ENCODE peak calls at places on chromosome 11, in four cellular contexts. One of them, this sample, is unnamed.

GRCh38 chr11:69476715-69477025 is 4.8 kb upstream of the LINC01488 start:
- DNase-seq in GM04503: no peak
- DNase-seq in lower lobe of right lung: peak; percentile 38
- DNase-seq in small intestine: no peak
- DNase-seq in this sample: no peak

GRCh38 chr11:3736816-3737215 is 60.5 kb downstream of the NUP98 start:
- DNase-seq in GM04503: no peak
- DNase-seq in lower lobe of right lung: no peak
- DNase-seq in small intestine: no peak
- DNase-seq in this sample: no peak

GRCh38 chr11:121575250-121575962 is 122.6 kb upstream of the SORL1-AS1 start:
- DNase-seq in GM04503: no peak
- DNase-seq in lower lobe of right lung: peak; percentile 89
- DNase-seq in small intestine: no peak
- DNase-seq in this sample: peak; percentile 41

GRCh38 chr11:77966338-77966737 is 28.1 kb downstream of the INTS4 start:
- DNase-seq in GM04503: no peak
- DNase-seq in lower lobe of right lung: no peak
- DNase-seq in small intestine: no peak
- DNase-seq in this sample: no peak

GRCh38 chr11:78801161-78801884 is 226.7 kb upstream of the NARS2 start:
- DNase-seq in GM04503: peak; percentile 97
- DNase-seq in lower lobe of right lung: no peak
- DNase-seq in small intestine: peak; percentile 18
- DNase-seq in this sample: peak; percentile 37

GRCh38 chr11:77322926-77323590 is 21.6 kb upstream of the GDPD4 start:
- DNase-seq in GM04503: no peak
- DNase-seq in lower lobe of right lung: no peak
- DNase-seq in small intestine: peak; percentile 52
- DNase-seq in this sample: no peak

GRCh38 chr11:80873309-80873999 is 1432.6 kb upstream of the TENM4 start:
- DNase-seq in GM04503: no peak
- DNase-seq in lower lobe of right lung: no peak
- DNase-seq in small intestine: no peak
- DNase-seq in this sample: no peak

GRCh38 chr11:113690619-113691569 is 15.2 kb downstream of the TMPRSS5 start:
- DNase-seq in GM04503: peak; percentile 34
- DNase-seq in lower lobe of right lung: peak; percentile 68
- DNase-seq in small intestine: peak; percentile 84
- DNase-seq in this sample: peak; percentile 80

GRCh38 chr11:58805065-58805464 is 39.4 kb downstream of the GLYATL2 start:
- DNase-seq in GM04503: no peak
- DNase-seq in lower lobe of right lung: no peak
- DNase-seq in small intestine: no peak
- DNase-seq in this sample: no peak

GRCh38 chr11:132114185-132114584 is 743.8 kb downstream of the NTM start:
- DNase-seq in GM04503: no peak
- DNase-seq in lower lobe of right lung: no peak
- DNase-seq in small intestine: peak; percentile 32
- DNase-seq in this sample: peak; percentile 18

GRCh38 chr11:134614141-134614540 is 202.1 kb upstream of the B3GAT1 start:
- DNase-seq in GM04503: no peak
- DNase-seq in lower lobe of right lung: no peak
- DNase-seq in small intestine: no peak
- DNase-seq in this sample: no peak

GRCh38 chr11:38543311-38543710 is 1945.3 kb upstream of the RAG2 start:
- DNase-seq in GM04503: no peak
- DNase-seq in lower lobe of right lung: no peak
- DNase-seq in small intestine: no peak
- DNase-seq in this sample: no peak

GRCh38 chr11:19382131-19382611 is 141.4 kb upstream of the E2F8 start:
- DNase-seq in GM04503: no peak
- DNase-seq in lower lobe of right lung: no peak
- DNase-seq in small intestine: no peak
- DNase-seq in this sample: no peak

GRCh38 chr11:83079820-83080219 is 8.1 kb upstream of the RAB30 start:
- DNase-seq in GM04503: no peak
- DNase-seq in lower lobe of right lung: no peak
- DNase-seq in small intestine: no peak
- DNase-seq in this sample: no peak

GRCh38 chr11:26676641-26677040 is 45.2 kb downstream of the SLC5A12 start:
- DNase-seq in GM04503: no peak
- DNase-seq in lower lobe of right lung: no peak
- DNase-seq in small intestine: no peak
- DNase-seq in this sample: no peak

GRCh38 chr11:75474878-75475766 is 42.1 kb upstream of the KLHL35 start:
- DNase-seq in GM04503: no peak
- DNase-seq in lower lobe of right lung: peak; percentile 69
- DNase-seq in small intestine: peak; percentile 43
- DNase-seq in this sample: peak; percentile 46

GRCh38 chr11:86519064-86519911 is 144.6 kb downstream of the CCDC81 start:
- DNase-seq in GM04503: peak; percentile 60
- DNase-seq in lower lobe of right lung: no peak
- DNase-seq in small intestine: no peak
- DNase-seq in this sample: no peak

GRCh38 chr11:117039270-117039669 is 59.0 kb downstream of the SIK3 start:
- DNase-seq in GM04503: no peak
- DNase-seq in lower lobe of right lung: no peak
- DNase-seq in small intestine: no peak
- DNase-seq in this sample: no peak

GRCh38 chr11:58685973-58686720 is 45.6 kb downstream of the GLYAT start:
- DNase-seq in GM04503: no peak
- DNase-seq in lower lobe of right lung: no peak
- DNase-seq in small intestine: peak; percentile 3
- DNase-seq in this sample: no peak

GRCh38 chr11:47907499-47907898 is 59.3 kb upstream of the NUP160 start:
- DNase-seq in GM04503: no peak
- DNase-seq in lower lobe of right lung: no peak
- DNase-seq in small intestine: no peak
- DNase-seq in this sample: no peak

GRCh38 chr11:128476729-128477128 is 110.6 kb downstream of the ETS1 start:
- DNase-seq in GM04503: no peak
- DNase-seq in lower lobe of right lung: no peak
- DNase-seq in small intestine: peak; percentile 74
- DNase-seq in this sample: no peak

GRCh38 chr11:134034496-134035381 is 34.1 kb upstream of the JAM3 start:
- DNase-seq in GM04503: no peak
- DNase-seq in lower lobe of right lung: no peak
- DNase-seq in small intestine: no peak
- DNase-seq in this sample: no peak

GRCh38 chr11:93921695-93922468 is 71.5 kb upstream of the VSTM5 start:
- DNase-seq in GM04503: peak; percentile 10
- DNase-seq in lower lobe of right lung: no peak
- DNase-seq in small intestine: peak; percentile 62
- DNase-seq in this sample: peak; percentile 18

GRCh38 chr11:25587496-25587895 is 744.4 kb upstream of the ANO3 start:
- DNase-seq in GM04503: no peak
- DNase-seq in lower lobe of right lung: no peak
- DNase-seq in small intestine: no peak
- DNase-seq in this sample: no peak

GRCh38 chr11:69390561-69390960 is 90.9 kb upstream of the LINC01488 start:
- DNase-seq in GM04503: no peak
- DNase-seq in lower lobe of right lung: no peak
- DNase-seq in small intestine: no peak
- DNase-seq in this sample: no peak

GRCh38 chr11:19380375-19380774 is 139.6 kb upstream of the E2F8 start:
- DNase-seq in GM04503: peak; percentile 82
- DNase-seq in lower lobe of right lung: no peak
- DNase-seq in small intestine: no peak
- DNase-seq in this sample: no peak

GRCh38 chr11:86803641-86804040 is 3.3 kb downstream of the PRSS23 start:
- DNase-seq in GM04503: no peak
- DNase-seq in lower lobe of right lung: no peak
- DNase-seq in small intestine: no peak
- DNase-seq in this sample: no peak

GRCh38 chr11:109865558-109866186 is 227.5 kb upstream of the ZC3H12C start:
- DNase-seq in GM04503: no peak
- DNase-seq in lower lobe of right lung: no peak
- DNase-seq in small intestine: no peak
- DNase-seq in this sample: no peak

GRCh38 chr11:67303132-67303988 is at the start of gene SSH3:
- DNase-seq in GM04503: no peak
- DNase-seq in lower lobe of right lung: peak; percentile 92
- DNase-seq in small intestine: peak; percentile 94
- DNase-seq in this sample: peak; percentile 90

GRCh38 chr11:84795698-84796097 is 831.4 kb downstream of the DLG2 start:
- DNase-seq in GM04503: no peak
- DNase-seq in lower lobe of right lung: peak; percentile 36
- DNase-seq in small intestine: no peak
- DNase-seq in this sample: no peak

GRCh38 chr11:57321996-57322880 is 2.5 kb downstream of the TNKS1BP1 start:
- DNase-seq in GM04503: peak; percentile 97
- DNase-seq in lower lobe of right lung: peak; percentile 92
- DNase-seq in small intestine: peak; percentile 73
- DNase-seq in this sample: peak; percentile 90

GRCh38 chr11:125063429-125064043 is 431 bp downstream of the SLC37A2 start:
- DNase-seq in GM04503: no peak
- DNase-seq in lower lobe of right lung: peak; percentile 37
- DNase-seq in small intestine: no peak
- DNase-seq in this sample: no peak

GRCh38 chr11:127385071-127385470 is 384.5 kb upstream of the KIRREL3 start:
- DNase-seq in GM04503: no peak
- DNase-seq in lower lobe of right lung: no peak
- DNase-seq in small intestine: no peak
- DNase-seq in this sample: no peak

GRCh38 chr11:65506770-65507485 is 8.1 kb downstream of the MALAT1 start:
- DNase-seq in GM04503: no peak
- DNase-seq in lower lobe of right lung: no peak
- DNase-seq in small intestine: peak; percentile 45
- DNase-seq in this sample: peak; percentile 74

GRCh38 chr11:46306296-46306853 is 28.9 kb downstream of the CREB3L1 start:
- DNase-seq in GM04503: no peak
- DNase-seq in lower lobe of right lung: no peak
- DNase-seq in small intestine: no peak
- DNase-seq in this sample: no peak

GRCh38 chr11:118953265-118953664 is 2.8 kb upstream of the UPK2 start:
- DNase-seq in GM04503: no peak
- DNase-seq in lower lobe of right lung: no peak
- DNase-seq in small intestine: no peak
- DNase-seq in this sample: no peak